ENCODE peak calls at places on chromosome 22, in nine cellular contexts. One of them, this sample, is unnamed.

GRCh38 chr22:35102663-35103062 is 36.7 kb downstream of the ISX start:
- DNase-seq in transverse colon: peak
- DNase-seq in adrenal gland: no peak
- DNase-seq in stomach: no peak
- DNase-seq in Peyer's patch: peak
- DNase-seq in tibial nerve: no peak
- DNase-seq in IMR-90: peak
- DNase-seq in uterus: no peak
- DNase-seq in A549: peak
- DNase-seq in this sample: peak

GRCh38 chr22:31284241-31284745 is 8.0 kb downstream of the PIK3IP1 start:
- DNase-seq in uterus: no peak
- DNase-seq in Peyer's patch: no peak
- DNase-seq in transverse colon: no peak
- DNase-seq in A549: no peak
- DNase-seq in IMR-90: no peak
- DNase-seq in tibial nerve: no peak
- DNase-seq in stomach: no peak
- DNase-seq in adrenal gland: peak
- DNase-seq in this sample: no peak

GRCh38 chr22:36725366-36726006 is 21.9 kb upstream of the CACNG2 start:
- DNase-seq in uterus: no peak
- DNase-seq in transverse colon: no peak
- DNase-seq in IMR-90: no peak
- DNase-seq in adrenal gland: peak
- DNase-seq in tibial nerve: no peak
- DNase-seq in A549: no peak
- DNase-seq in stomach: no peak
- DNase-seq in Peyer's patch: no peak
- DNase-seq in this sample: no peak

GRCh38 chr22:45302047-45302446 is 7.7 kb upstream of the FAM118A start:
- DNase-seq in transverse colon: no peak
- DNase-seq in IMR-90: peak
- DNase-seq in tibial nerve: no peak
- DNase-seq in stomach: no peak
- DNase-seq in adrenal gland: no peak
- DNase-seq in Peyer's patch: no peak
- DNase-seq in uterus: no peak
- DNase-seq in A549: peak
- DNase-seq in this sample: no peak

GRCh38 chr22:36160499-36160942 is at the start of gene APOL3:
- DNase-seq in A549: no peak
- DNase-seq in Peyer's patch: peak
- DNase-seq in tibial nerve: peak
- DNase-seq in IMR-90: peak
- DNase-seq in transverse colon: peak
- DNase-seq in stomach: peak
- DNase-seq in adrenal gland: peak
- DNase-seq in uterus: peak
- DNase-seq in this sample: peak

GRCh38 chr22:47105085-47105484 is 342.6 kb downstream of the TBC1D22A start:
- DNase-seq in uterus: no peak
- DNase-seq in A549: no peak
- DNase-seq in adrenal gland: no peak
- DNase-seq in transverse colon: no peak
- DNase-seq in IMR-90: no peak
- DNase-seq in Peyer's patch: no peak
- DNase-seq in tibial nerve: no peak
- DNase-seq in stomach: no peak
- DNase-seq in this sample: no peak

GRCh38 chr22:30568137-30568805 is 6.2 kb downstream of the GAL3ST1 start:
- DNase-seq in adrenal gland: no peak
- DNase-seq in transverse colon: no peak
- DNase-seq in A549: no peak
- DNase-seq in IMR-90: no peak
- DNase-seq in stomach: no peak
- DNase-seq in uterus: no peak
- DNase-seq in Peyer's patch: no peak
- DNase-seq in tibial nerve: no peak
- DNase-seq in this sample: no peak

GRCh38 chr22:36277482-36278291 is 24.8 kb downstream of the APOL1 start:
- DNase-seq in uterus: peak
- DNase-seq in transverse colon: peak
- DNase-seq in tibial nerve: no peak
- DNase-seq in IMR-90: peak
- DNase-seq in stomach: peak
- DNase-seq in A549: peak
- DNase-seq in adrenal gland: peak
- DNase-seq in Peyer's patch: peak
- DNase-seq in this sample: no peak

GRCh38 chr22:44793506-44794225 is 41.3 kb downstream of the ARHGAP8 start:
- DNase-seq in uterus: no peak
- DNase-seq in adrenal gland: no peak
- DNase-seq in A549: no peak
- DNase-seq in IMR-90: no peak
- DNase-seq in stomach: no peak
- DNase-seq in tibial nerve: no peak
- DNase-seq in Peyer's patch: no peak
- DNase-seq in transverse colon: no peak
- DNase-seq in this sample: no peak

GRCh38 chr22:45208993-45209838 is 31.5 kb downstream of the KIAA0930 start:
- DNase-seq in transverse colon: no peak
- DNase-seq in stomach: no peak
- DNase-seq in tibial nerve: no peak
- DNase-seq in Peyer's patch: peak
- DNase-seq in A549: peak
- DNase-seq in IMR-90: peak
- DNase-seq in adrenal gland: peak
- DNase-seq in uterus: no peak
- DNase-seq in this sample: peak

GRCh38 chr22:30422481-30423295 is 2.9 kb upstream of the MTFP1 start:
- DNase-seq in adrenal gland: peak
- DNase-seq in stomach: peak
- DNase-seq in tibial nerve: peak
- DNase-seq in transverse colon: peak
- DNase-seq in A549: peak
- DNase-seq in uterus: peak
- DNase-seq in Peyer's patch: peak
- DNase-seq in IMR-90: peak
- DNase-seq in this sample: no peak

GRCh38 chr22:46696225-46696518 is 41.9 kb downstream of the CERK start:
- DNase-seq in IMR-90: no peak
- DNase-seq in tibial nerve: no peak
- DNase-seq in Peyer's patch: no peak
- DNase-seq in adrenal gland: no peak
- DNase-seq in uterus: no peak
- DNase-seq in stomach: peak
- DNase-seq in A549: no peak
- DNase-seq in transverse colon: no peak
- DNase-seq in this sample: no peak

GRCh38 chr22:23849009-23850006 is 8.4 kb upstream of the SLC2A11 start:
- DNase-seq in adrenal gland: peak
- DNase-seq in stomach: peak
- DNase-seq in transverse colon: peak
- DNase-seq in IMR-90: peak
- DNase-seq in uterus: peak
- DNase-seq in Peyer's patch: peak
- DNase-seq in A549: peak
- DNase-seq in tibial nerve: peak
- DNase-seq in this sample: peak

GRCh38 chr22:36406139-36406538 is 18.4 kb upstream of the MYH9 start:
- DNase-seq in transverse colon: no peak
- DNase-seq in stomach: no peak
- DNase-seq in uterus: no peak
- DNase-seq in A549: no peak
- DNase-seq in adrenal gland: peak
- DNase-seq in tibial nerve: no peak
- DNase-seq in Peyer's patch: no peak
- DNase-seq in IMR-90: no peak
- DNase-seq in this sample: no peak

GRCh38 chr22:43375951-43376455 is 32.8 kb upstream of the SCUBE1 start:
- DNase-seq in A549: no peak
- DNase-seq in tibial nerve: no peak
- DNase-seq in transverse colon: no peak
- DNase-seq in stomach: no peak
- DNase-seq in IMR-90: peak
- DNase-seq in adrenal gland: no peak
- DNase-seq in Peyer's patch: no peak
- DNase-seq in uterus: no peak
- DNase-seq in this sample: no peak

GRCh38 chr22:26481112-26481693 is 2.4 kb downstream of the HPS4 start:
- DNase-seq in adrenal gland: no peak
- DNase-seq in tibial nerve: no peak
- DNase-seq in Peyer's patch: no peak
- DNase-seq in transverse colon: no peak
- DNase-seq in A549: no peak
- DNase-seq in uterus: no peak
- DNase-seq in stomach: no peak
- DNase-seq in IMR-90: no peak
- DNase-seq in this sample: no peak

GRCh38 chr22:36734171-36735058 is 30.9 kb upstream of the CACNG2 start:
- DNase-seq in Peyer's patch: peak
- DNase-seq in stomach: peak
- DNase-seq in tibial nerve: no peak
- DNase-seq in IMR-90: peak
- DNase-seq in A549: no peak
- DNase-seq in uterus: no peak
- DNase-seq in adrenal gland: peak
- DNase-seq in transverse colon: no peak
- DNase-seq in this sample: peak

DNA sequence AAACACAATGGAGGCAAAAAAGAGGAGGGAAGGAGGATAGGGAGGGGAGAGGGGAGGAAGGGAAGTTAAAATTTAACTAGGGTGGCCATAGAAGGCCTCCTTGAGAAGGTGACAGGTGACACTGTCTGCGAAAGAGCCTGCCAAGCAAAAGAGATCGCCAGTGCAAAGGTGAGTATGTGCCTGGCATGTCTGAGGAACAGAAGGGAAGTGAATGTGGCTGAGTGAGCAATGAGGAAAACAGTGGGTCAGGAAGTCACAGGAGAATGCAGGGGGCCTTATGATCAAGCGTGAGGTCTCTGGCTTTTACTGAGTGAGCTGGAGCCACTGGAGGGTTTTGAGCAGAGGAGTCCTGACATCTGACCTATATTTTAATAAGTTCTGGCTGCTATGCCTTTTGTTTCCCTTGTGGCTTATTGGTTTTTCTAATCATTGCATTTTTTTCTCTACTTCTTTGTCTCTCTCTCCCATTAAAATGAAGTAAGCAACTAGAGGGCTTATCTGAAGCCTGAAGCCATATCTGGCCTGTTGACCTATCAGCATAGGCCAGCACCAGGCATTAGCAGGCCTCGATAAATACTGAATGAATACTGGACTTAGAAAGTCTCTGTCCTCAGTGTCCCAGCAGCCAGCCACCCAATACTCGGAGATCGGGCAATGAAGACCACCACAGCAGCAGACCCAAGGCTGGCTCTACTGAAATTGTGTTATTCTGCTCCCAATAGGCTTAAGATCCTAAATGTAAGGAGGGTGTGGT is 5.6 kb downstream of the AP1B1 start:
- DNase-seq in adrenal gland: peak
- DNase-seq in stomach: peak
- DNase-seq in IMR-90: no peak
- DNase-seq in Peyer's patch: no peak
- DNase-seq in tibial nerve: no peak
- DNase-seq in transverse colon: peak
- DNase-seq in A549: no peak
- DNase-seq in uterus: no peak
- DNase-seq in this sample: no peak
- TF ChIP-seq POLR2A in adrenal gland: no peak
- TF ChIP-seq POLR2A in stomach: no peak
- TF ChIP-seq POLR2A in IMR-90: no peak
- TF ChIP-seq POLR2A in Peyer's patch: peak
- TF ChIP-seq POLR2A in tibial nerve: no peak
- TF ChIP-seq POLR2A in transverse colon: peak
- TF ChIP-seq POLR2A in A549: no peak
- TF ChIP-seq POLR2A in uterus: no peak
- TF ChIP-seq POLR2A in this sample: no peak

GRCh38 chr22:19035474-19036228 is 86.6 kb downstream of the DGCR2 start:
- DNase-seq in A549: peak
- DNase-seq in Peyer's patch: no peak
- DNase-seq in transverse colon: no peak
- DNase-seq in uterus: no peak
- DNase-seq in stomach: peak
- DNase-seq in tibial nerve: no peak
- DNase-seq in IMR-90: no peak
- DNase-seq in adrenal gland: peak
- DNase-seq in this sample: no peak
- TF ChIP-seq POLR2A in A549: no peak
- TF ChIP-seq POLR2A in Peyer's patch: no peak
- TF ChIP-seq POLR2A in transverse colon: no peak
- TF ChIP-seq POLR2A in uterus: no peak
- TF ChIP-seq POLR2A in stomach: no peak
- TF ChIP-seq POLR2A in tibial nerve: no peak
- TF ChIP-seq POLR2A in IMR-90: no peak
- TF ChIP-seq POLR2A in adrenal gland: no peak
- TF ChIP-seq POLR2A in this sample: no peak

DNA sequence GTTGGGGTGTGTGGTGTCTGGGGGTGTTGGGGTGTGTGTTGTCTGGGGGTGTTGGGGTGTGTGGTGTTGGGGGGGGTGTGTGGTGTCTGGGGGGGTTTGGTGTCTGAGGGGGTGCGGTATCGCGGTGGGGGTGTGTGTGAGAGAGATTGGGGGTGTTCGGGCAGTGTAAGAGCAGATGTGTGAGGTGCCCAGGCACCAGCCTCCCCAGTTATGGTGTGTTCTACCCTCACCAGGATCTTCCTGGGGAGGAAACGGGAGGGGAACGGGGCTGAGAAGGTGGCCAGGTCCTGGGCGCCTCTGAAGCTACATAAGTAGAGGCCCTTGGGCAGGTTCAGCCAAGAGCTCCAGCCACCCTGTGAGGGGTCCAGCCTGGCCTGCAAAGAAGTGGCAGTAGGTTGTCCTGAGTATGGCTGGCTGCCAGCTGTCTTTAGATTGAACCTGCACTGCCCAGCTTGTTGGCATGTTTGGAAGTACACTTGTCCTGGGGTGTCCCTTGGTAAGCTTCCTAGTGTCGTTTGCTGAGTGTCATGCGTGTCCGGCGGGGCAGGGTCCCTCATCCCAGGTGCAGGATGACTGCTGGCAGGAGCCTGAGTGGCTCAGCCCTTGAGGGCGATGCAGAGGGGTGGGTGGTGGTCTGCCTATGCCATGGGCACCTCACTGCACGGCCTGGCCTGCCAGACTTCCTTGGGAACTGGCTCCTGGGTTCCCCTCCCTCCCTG is 6.5 kb upstream of the TRMT2A start:
- DNase-seq in A549: no peak
- DNase-seq in tibial nerve: no peak
- DNase-seq in Peyer's patch: no peak
- DNase-seq in stomach: no peak
- DNase-seq in transverse colon: no peak
- DNase-seq in uterus: no peak
- DNase-seq in adrenal gland: no peak
- DNase-seq in IMR-90: no peak
- DNase-seq in this sample: no peak
- TF ChIP-seq POLR2A in A549: no peak
- TF ChIP-seq POLR2A in tibial nerve: no peak
- TF ChIP-seq POLR2A in Peyer's patch: no peak
- TF ChIP-seq POLR2A in stomach: no peak
- TF ChIP-seq POLR2A in transverse colon: no peak
- TF ChIP-seq POLR2A in uterus: no peak
- TF ChIP-seq POLR2A in adrenal gland: no peak
- TF ChIP-seq POLR2A in IMR-90: no peak
- TF ChIP-seq POLR2A in this sample: no peak

GRCh38 chr22:39230261-39231196 is 14.3 kb downstream of the PDGFB start:
- DNase-seq in IMR-90: no peak
- DNase-seq in Peyer's patch: no peak
- DNase-seq in A549: no peak
- DNase-seq in transverse colon: no peak
- DNase-seq in uterus: no peak
- DNase-seq in stomach: no peak
- DNase-seq in adrenal gland: no peak
- DNase-seq in tibial nerve: no peak
- DNase-seq in this sample: no peak
- TF ChIP-seq POLR2A in IMR-90: no peak
- TF ChIP-seq POLR2A in Peyer's patch: no peak
- TF ChIP-seq POLR2A in A549: no peak
- TF ChIP-seq POLR2A in transverse colon: no peak
- TF ChIP-seq POLR2A in uterus: no peak
- TF ChIP-seq POLR2A in stomach: no peak
- TF ChIP-seq POLR2A in adrenal gland: no peak
- TF ChIP-seq POLR2A in tibial nerve: no peak
- TF ChIP-seq POLR2A in this sample: no peak